ENCODE peak calls at places on chromosomes 16 and 17, in four cellular contexts. One of them, this sample, is unnamed.

GRCh38 chr16:75010427-75010826 is 11.6 kb downstream of the ZNRF1 start:
- DNase-seq in HCT116: no peak
- DNase-seq in MM.1S: no peak
- DNase-seq in GM23248: no peak
- DNase-seq in this sample: peak; percentile 29

GRCh38 chr17:60473788-60474187 is 51.5 kb downstream of the CHCT1 start:
- DNase-seq in GM23248: peak; percentile 42
- DNase-seq in MM.1S: no peak
- DNase-seq in HCT116: no peak
- DNase-seq in this sample: no peak

GRCh38 chr16:71924710-71925109 is 29.4 kb downstream of the IST1 start:
- DNase-seq in MM.1S: no peak
- DNase-seq in HCT116: no peak
- DNase-seq in GM23248: no peak
- DNase-seq in this sample: no peak

GRCh38 chr16:3157229-3158013 is 22.6 kb downstream of the ZNF213 start:
- DNase-seq in HCT116: peak; percentile 90
- DNase-seq in GM23248: peak; percentile 89
- DNase-seq in MM.1S: no peak
- DNase-seq in this sample: peak; percentile 78

GRCh38 chr17:56786989-56787482 is 46.7 kb downstream of the C17orf67 start:
- DNase-seq in MM.1S: peak; percentile 80
- DNase-seq in HCT116: peak; percentile 90
- DNase-seq in GM23248: peak; percentile 96
- DNase-seq in this sample: no peak

GRCh38 chr16:16067127-16067526 is 117.7 kb downstream of the ABCC1 start:
- DNase-seq in GM23248: no peak
- DNase-seq in HCT116: no peak
- DNase-seq in MM.1S: no peak
- DNase-seq in this sample: no peak

GRCh38 chr16:26569793-26570192 is 496.9 kb upstream of the C16orf82 start:
- DNase-seq in HCT116: no peak
- DNase-seq in GM23248: peak; percentile 19
- DNase-seq in MM.1S: peak; percentile 43
- DNase-seq in this sample: peak; percentile 52

GRCh38 chr17:42531455-42532354 is 4.3 kb upstream of the NAGLU start:
- DNase-seq in HCT116: no peak
- DNase-seq in GM23248: peak; percentile 81
- DNase-seq in MM.1S: peak; percentile 68
- DNase-seq in this sample: peak; percentile 75

GRCh38 chr17:77444653-77445029 is 303.9 kb downstream of the SEC14L1 start:
- DNase-seq in HCT116: no peak
- DNase-seq in MM.1S: no peak
- DNase-seq in GM23248: peak; percentile 71
- DNase-seq in this sample: peak; percentile 76

GRCh38 chr16:28186752-28187151 is 25.0 kb downstream of the XPO6 start:
- DNase-seq in HCT116: no peak
- DNase-seq in MM.1S: no peak
- DNase-seq in GM23248: peak; percentile 64
- DNase-seq in this sample: no peak

GRCh38 chr17:27425991-27426390 is 30.3 kb upstream of the KSR1 start:
- DNase-seq in GM23248: no peak
- DNase-seq in HCT116: no peak
- DNase-seq in MM.1S: no peak
- DNase-seq in this sample: no peak

GRCh38 chr17:57785032-57785431 is 39.9 kb upstream of the CCDC182 start:
- DNase-seq in MM.1S: no peak
- DNase-seq in GM23248: no peak
- DNase-seq in HCT116: no peak
- DNase-seq in this sample: no peak

GRCh38 chr16:62853887-62854286 is 817.6 kb upstream of the CDH8 start:
- DNase-seq in MM.1S: no peak
- DNase-seq in HCT116: no peak
- DNase-seq in GM23248: no peak
- DNase-seq in this sample: no peak

GRCh38 chr16:52785653-52786052 is 238.7 kb upstream of the TOX3 start:
- DNase-seq in GM23248: no peak
- DNase-seq in HCT116: no peak
- DNase-seq in MM.1S: no peak
- DNase-seq in this sample: no peak

GRCh38 chr16:52786105-52786504 is 239.2 kb upstream of the TOX3 start:
- DNase-seq in GM23248: no peak
- DNase-seq in MM.1S: no peak
- DNase-seq in HCT116: no peak
- DNase-seq in this sample: no peak
- H3K4me1 ChIP-seq in GM23248: no peaks in the 10 kb centered on the region
- H3K4me1 ChIP-seq in MM.1S: no peaks in the 10 kb centered on the region
- H3K4me1 ChIP-seq in HCT116: no peaks in the 10 kb centered on the region
- H3K4me1 ChIP-seq in this sample: no peaks in the 10 kb centered on the region

GRCh38 chr17:70332356-70332755 is 163.0 kb downstream of the KCNJ2 start:
- DNase-seq in MM.1S: no peak
- DNase-seq in GM23248: no peak
- DNase-seq in HCT116: no peak
- DNase-seq in this sample: no peak

GRCh38 chr17:70327723-70328122 is 158.4 kb downstream of the KCNJ2 start:
- DNase-seq in MM.1S: no peak
- DNase-seq in GM23248: no peak
- DNase-seq in HCT116: no peak
- DNase-seq in this sample: no peak

GRCh38 chr17:70336411-70336810 is 167.1 kb downstream of the KCNJ2 start:
- DNase-seq in GM23248: no peak
- DNase-seq in HCT116: no peak
- DNase-seq in MM.1S: no peak
- DNase-seq in this sample: no peak

GRCh38 chr17:70329751-70330150 is 160.4 kb downstream of the KCNJ2 start:
- DNase-seq in MM.1S: no peak
- DNase-seq in GM23248: no peak
- DNase-seq in HCT116: no peak
- DNase-seq in this sample: no peak

GRCh38 chr17:70332811-70333210 is 163.5 kb downstream of the KCNJ2 start:
- DNase-seq in GM23248: no peak
- DNase-seq in HCT116: no peak
- DNase-seq in MM.1S: no peak
- DNase-seq in this sample: no peak
- H3K4me2 ChIP-seq in GM23248: no peak overlapping the region
- H3K4me2 ChIP-seq in HCT116: no peak overlapping the region
- H3K4me2 ChIP-seq in MM.1S: no peak overlapping the region
- H3K4me2 ChIP-seq in this sample: no peak overlapping the region

GRCh38 chr17:81263371-81264181 is 24.5 kb downstream of the NDUFAF8 start:
- DNase-seq in GM23248: no peak
- DNase-seq in HCT116: no peak
- DNase-seq in MM.1S: no peak
- DNase-seq in this sample: no peak
- H3K27ac ChIP-seq in GM23248: no peak overlapping the region
- H3K27ac ChIP-seq in HCT116: no peak overlapping the region
- H3K27ac ChIP-seq in MM.1S: no peak overlapping the region
- H3K27ac ChIP-seq in this sample: no peak overlapping the region

DNA sequence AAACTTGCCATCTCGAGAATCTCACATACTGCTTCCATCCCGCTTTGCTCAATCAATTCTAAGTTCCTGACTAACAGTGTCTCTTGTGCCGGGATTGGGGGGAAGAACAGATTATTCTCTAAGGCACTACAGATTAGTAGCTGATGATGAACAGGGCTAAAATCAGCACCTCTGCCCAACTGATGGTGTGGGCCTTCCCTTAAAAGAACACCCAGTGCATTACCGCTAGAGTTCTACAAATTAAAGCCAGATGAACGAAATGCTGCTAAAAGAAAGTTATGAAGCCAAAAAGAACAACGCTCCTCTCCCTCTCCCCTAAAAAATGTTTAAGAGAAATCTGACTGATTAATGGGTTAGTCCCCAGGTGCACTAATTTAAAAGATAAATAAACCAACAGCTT is 4.4 kb downstream of the CDC27 start:
- DNase-seq in MM.1S: no peak
- DNase-seq in HCT116: no peak
- DNase-seq in GM23248: peak; percentile 67
- DNase-seq in this sample: no peak
- H3K4me1 ChIP-seq in MM.1S: peaks cover 8% of the 10 kb centered on the region
- H3K4me1 ChIP-seq in HCT116: peaks cover 5% of the 10 kb centered on the region
- H3K4me1 ChIP-seq in GM23248: peaks cover 50% of the 10 kb centered on the region
- H3K4me1 ChIP-seq in this sample: peaks cover 46% of the 10 kb centered on the region

GRCh38 chr17:21089933-21090888 is 36.6 kb upstream of the DHRS7B start:
- DNase-seq in GM23248: no peak
- DNase-seq in MM.1S: no peak
- DNase-seq in HCT116: no peak
- DNase-seq in this sample: peak; percentile 51
- H3K4me2 ChIP-seq in GM23248: no peak overlapping the region
- H3K4me2 ChIP-seq in MM.1S: peak overlapping the region; percentile 15
- H3K4me2 ChIP-seq in HCT116: no peak overlapping the region
- H3K4me2 ChIP-seq in this sample: peak overlapping the region; percentile 66

DNA sequence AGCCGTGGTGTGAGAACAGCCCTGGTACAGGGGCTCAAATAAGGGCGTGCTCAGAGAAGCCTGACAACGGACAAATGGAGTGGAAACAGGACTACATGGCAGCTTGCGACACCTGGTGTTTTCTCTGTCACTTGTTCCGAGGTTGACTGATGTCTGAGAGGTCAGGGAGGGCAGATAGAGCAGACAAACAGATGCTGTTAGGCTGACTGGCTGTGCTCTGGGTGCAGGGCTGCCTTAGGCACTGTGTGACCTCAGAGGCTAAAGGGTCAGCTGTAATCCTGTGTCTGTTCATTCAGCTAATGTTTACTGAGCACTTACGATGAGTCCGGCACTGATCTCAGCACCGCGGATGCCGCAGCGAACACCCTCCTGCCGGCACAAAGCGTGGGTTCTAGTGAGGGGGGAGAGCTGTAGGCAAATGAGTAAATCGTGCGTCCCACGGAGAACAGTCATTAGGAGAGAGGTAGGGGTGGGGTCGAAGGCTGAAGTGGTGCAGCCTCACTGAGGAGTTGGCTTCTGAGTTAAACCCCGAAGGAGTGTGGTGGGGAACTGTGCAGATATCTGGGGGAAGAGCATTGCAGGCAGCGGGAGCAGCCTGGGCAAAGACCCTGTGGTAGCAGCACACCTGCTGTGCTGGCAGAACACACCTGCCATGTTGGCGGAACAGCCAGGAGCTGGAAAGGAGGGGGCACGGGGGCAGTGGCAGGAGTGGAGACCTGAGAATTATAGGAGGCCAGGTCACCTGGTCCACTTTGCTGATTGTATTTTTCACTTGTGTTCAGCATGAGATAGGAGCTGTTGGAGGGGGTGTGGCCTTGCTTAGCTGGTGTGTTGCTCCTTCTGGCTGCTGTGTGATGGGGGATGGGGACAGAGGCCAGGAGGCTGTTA is 35.0 kb downstream of the GPT2 start:
- DNase-seq in GM23248: no peak
- DNase-seq in HCT116: no peak
- DNase-seq in MM.1S: no peak
- DNase-seq in this sample: peak; percentile 76
- H3K27ac ChIP-seq in GM23248: no peak overlapping the region
- H3K27ac ChIP-seq in HCT116: no peak overlapping the region
- H3K27ac ChIP-seq in MM.1S: no peak overlapping the region
- H3K27ac ChIP-seq in this sample: peak overlapping the region; percentile 98

DNA sequence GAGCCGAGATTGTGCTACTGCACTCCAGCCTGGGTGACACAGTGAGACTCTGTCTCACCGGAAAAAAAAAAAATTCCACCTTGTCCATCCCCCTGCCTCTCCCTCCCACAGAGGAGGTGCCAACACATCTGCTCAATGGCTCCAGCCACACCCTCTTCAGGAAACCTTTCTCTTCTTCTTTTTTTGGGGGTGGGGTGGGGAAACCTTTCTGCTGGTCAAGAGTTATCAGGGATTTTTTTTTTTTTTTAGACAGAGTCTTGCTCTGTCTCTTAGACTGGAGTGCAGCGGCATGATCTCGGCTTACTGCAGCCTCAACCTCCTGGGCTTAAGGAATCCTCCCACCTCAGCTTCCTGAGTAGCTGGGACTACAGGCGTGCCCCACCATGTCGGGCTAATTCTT is 18.7 kb downstream of the TNS4 start:
- DNase-seq in MM.1S: no peak
- DNase-seq in HCT116: no peak
- DNase-seq in GM23248: no peak
- DNase-seq in this sample: no peak
- H3K4me1 ChIP-seq in MM.1S: no peaks in the 10 kb centered on the region
- H3K4me1 ChIP-seq in HCT116: peaks cover 71% of the 10 kb centered on the region
- H3K4me1 ChIP-seq in GM23248: peaks cover 52% of the 10 kb centered on the region
- H3K4me1 ChIP-seq in this sample: peaks cover 7% of the 10 kb centered on the region

GRCh38 chr16:56631832-56632159 is 663 bp upstream of the MT1M start:
- DNase-seq in GM23248: no peak
- DNase-seq in HCT116: no peak
- DNase-seq in MM.1S: no peak
- DNase-seq in this sample: no peak
- H3K4me2 ChIP-seq in GM23248: peak overlapping the region; percentile 84
- H3K4me2 ChIP-seq in HCT116: no peak overlapping the region
- H3K4me2 ChIP-seq in MM.1S: no peak overlapping the region
- H3K4me2 ChIP-seq in this sample: no peak overlapping the region

This sample was measured in Karpas-422.